ENCODE peak calls at places on chromosomes 16 and 17, in four cellular contexts. J is GM12878, Y is HepG2, Q is H1. N is an unnamed sample.

GRCh38 chr16:608019-608418 is 18.2 kb downstream of the RAB40C start:
- DNase-seq in Q (no peak), Y (no peak), J (no peak), N (no peak)

GRCh38 chr16:28497386-28497785 is 2.9 kb downstream of the APOBR start:
- DNase-seq in J (no peak), Q (no peak), Y (no peak), N (no peak)

GRCh38 chr17:40034426-40035161 is 19.4 kb downstream of the CSF3 start:
- DNase-seq in Y (no peak), Q (no peak), J (no peak), N (no peak)

GRCh38 chr17:43560461-43561427 is 14.6 kb upstream of the ETV4 start:
- DNase-seq in Y (no peak), J (no peak), Q (no peak), N (no peak)

GRCh38 chr16:86508947-86509758 is 1.2 kb upstream of the FOXF1 start:
- DNase-seq in Y (no peak), J (no peak), Q (no peak), N (no peak)

GRCh38 chr16:51807551-51807950 is 656.5 kb upstream of the SALL1 start:
- DNase-seq in Y (no peak), J (no peak), Q (no peak), N (no peak)

GRCh38 chr17:46818319-46818928 is at the start of gene WNT3:
- DNase-seq in Y (no peak), J (no peak), Q (no peak), N (no peak)

GRCh38 chr16:8847623-8848022 is 21.2 kb downstream of the CARHSP1 start:
- DNase-seq in Q (no peak), J (no peak), Y (no peak), N (no peak)

GRCh38 chr17:60720763-60721531 is 43.3 kb downstream of the BCAS3 start:
- DNase-seq in Q (no peak), J (peak), Y (peak), N (peak)

GRCh38 chr17:39271546-39271945 is 45.8 kb upstream of the STAC2 start:
- DNase-seq in Q (no peak), J (no peak), Y (no peak), N (no peak)

GRCh38 chr16:67391424-67392300 is 1.6 kb downstream of the TPPP3 start:
- DNase-seq in Y (no peak), J (no peak), Q (no peak), N (no peak)

GRCh38 chr16:4489030-4489429 is 12.8 kb downstream of the HMOX2 start:
- DNase-seq in Y (no peak), J (no peak), Q (no peak), N (no peak)

GRCh38 chr17:2396568-2397246 is 4.2 kb downstream of the MNT start:
- DNase-seq in Q (peak), J (peak), Y (peak), N (peak)

GRCh38 chr16:15644306-15644961 is 1.5 kb upstream of the MARF1 start:
- DNase-seq in J (no peak), Y (peak), Q (no peak), N (no peak)

GRCh38 chr16:30351586-30352419 is 3.3 kb downstream of the CD2BP2 start:
- DNase-seq in J (no peak), Q (no peak), Y (no peak), N (no peak)

GRCh38 chr17:35807371-35808144 is 1.7 kb upstream of the TAF15 start:
- DNase-seq in Y (no peak), Q (no peak), J (no peak), N (no peak)

GRCh38 chr17:57954421-57955182 is 610 bp downstream of the CUEDC1 start:
- DNase-seq in J (no peak), Q (no peak), Y (no peak), N (peak)

GRCh38 chr16:80107900-80108299 is 432.9 kb upstream of the DYNLRB2 start:
- DNase-seq in Y (no peak), Q (no peak), J (no peak), N (no peak)

GRCh38 chr17:9274119-9274445 is 252.8 kb downstream of the NTN1 start:
- DNase-seq in J (no peak), Y (no peak), Q (no peak), N (no peak)

GRCh38 chr16:1163567-1164055 is 10.7 kb downstream of the CACNA1H start:
- DNase-seq in Q (no peak), Y (no peak), J (no peak), N (peak)

GRCh38 chr17:75396025-75396424 is 9.5 kb downstream of the GRB2 start:
- DNase-seq in J (no peak), Y (no peak), Q (no peak), N (no peak)

GRCh38 chr17:75392559-75392958 is 12.9 kb downstream of the GRB2 start:
- DNase-seq in Y (no peak), Q (no peak), J (no peak), N (no peak)

GRCh38 chr17:75393523-75394331 is 11.8 kb downstream of the GRB2 start:
- DNase-seq in J (peak), Y (peak), Q (peak), N (peak)

GRCh38 chr17:75396781-75397180 is 8.7 kb downstream of the GRB2 start:
- DNase-seq in J (no peak), Y (no peak), Q (no peak), N (no peak)

DNA sequence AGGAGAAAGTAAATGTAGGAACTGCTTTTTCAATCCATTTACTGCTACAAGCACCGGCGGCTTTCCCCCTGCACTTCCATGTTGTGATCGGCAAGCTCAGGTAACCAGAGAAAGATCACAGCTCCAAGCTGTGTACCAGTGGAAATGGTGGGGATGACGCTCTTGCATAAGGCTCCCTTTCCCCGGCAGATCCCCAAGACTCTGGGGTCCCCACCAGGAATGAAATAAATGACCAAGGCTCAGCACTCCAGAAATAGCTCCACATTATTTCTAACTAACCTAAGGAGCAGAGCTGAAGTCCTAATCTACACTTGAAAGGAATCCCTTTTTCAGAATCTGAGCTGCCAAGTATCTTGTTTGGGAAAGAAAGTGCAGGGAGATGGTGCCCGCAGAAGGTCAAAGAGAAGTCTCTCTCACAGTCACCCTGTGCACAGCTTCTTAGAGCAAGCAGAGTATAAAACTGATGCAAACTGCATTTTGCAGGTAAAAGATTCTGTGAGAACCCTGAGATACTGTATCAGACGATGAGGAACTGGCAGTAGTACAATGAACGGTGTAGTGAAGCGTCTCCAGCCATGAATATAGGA is 11.1 kb downstream of the GRB2 start:
- DNase-seq in Q (no peak), J (no peak), Y (no peak), N (no peak)
- TF ChIP-seq SUZ12 in Q (no peak), J (no peak), Y (no peak), N (no peak)

DNA sequence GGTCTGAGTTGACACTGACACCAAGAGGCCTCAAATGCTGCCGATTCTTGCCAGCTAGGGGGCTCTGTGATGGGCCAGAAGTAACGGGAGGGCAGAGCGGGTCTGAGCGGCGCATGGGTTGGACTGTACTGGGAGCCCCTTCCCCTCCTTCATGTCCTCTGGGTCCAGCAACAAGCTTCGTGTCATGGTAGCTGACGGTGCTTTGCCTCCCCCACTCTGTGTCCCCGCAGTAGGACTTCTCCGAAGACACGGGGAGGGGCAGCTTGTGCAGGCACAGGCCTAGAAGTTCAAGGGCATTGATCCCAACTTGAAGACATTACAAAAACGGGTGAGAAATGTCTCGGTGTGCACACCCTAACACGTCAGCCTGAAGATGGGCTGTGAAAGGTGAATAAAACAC is 39.8 kb upstream of the DNAH17 start:
- DNase-seq in J (no peak), Y (no peak), Q (no peak), N (no peak)
- H3K4me3 ChIP-seq in J (no peak), Y (no peak), Q (no peak), N (no peak)

GRCh38 chr17:79476074-79476473 is 134.8 kb downstream of the RBFOX3 start:
- DNase-seq in Y (no peak), J (no peak), Q (no peak), N (no peak)
- TF ChIP-seq ZNF274 in Y (no peak), J (no peak), Q (no peak), N (no peak)

GRCh38 chr17:31690118-31690517 is 168.9 kb downstream of the COPRS start:
- DNase-seq in Q (no peak), Y (no peak), J (no peak), N (no peak)

GRCh38 chr17:31688704-31689103 is 170.3 kb downstream of the COPRS start:
- DNase-seq in Q (no peak), J (no peak), Y (no peak), N (no peak)

GRCh38 chr17:31686495-31686894 is 172.5 kb downstream of the COPRS start:
- DNase-seq in J (no peak), Q (no peak), Y (no peak), N (no peak)

GRCh38 chr17:31684901-31685300 is 174.1 kb downstream of the COPRS start:
- DNase-seq in J (no peak), Y (no peak), Q (no peak), N (no peak)

DNA sequence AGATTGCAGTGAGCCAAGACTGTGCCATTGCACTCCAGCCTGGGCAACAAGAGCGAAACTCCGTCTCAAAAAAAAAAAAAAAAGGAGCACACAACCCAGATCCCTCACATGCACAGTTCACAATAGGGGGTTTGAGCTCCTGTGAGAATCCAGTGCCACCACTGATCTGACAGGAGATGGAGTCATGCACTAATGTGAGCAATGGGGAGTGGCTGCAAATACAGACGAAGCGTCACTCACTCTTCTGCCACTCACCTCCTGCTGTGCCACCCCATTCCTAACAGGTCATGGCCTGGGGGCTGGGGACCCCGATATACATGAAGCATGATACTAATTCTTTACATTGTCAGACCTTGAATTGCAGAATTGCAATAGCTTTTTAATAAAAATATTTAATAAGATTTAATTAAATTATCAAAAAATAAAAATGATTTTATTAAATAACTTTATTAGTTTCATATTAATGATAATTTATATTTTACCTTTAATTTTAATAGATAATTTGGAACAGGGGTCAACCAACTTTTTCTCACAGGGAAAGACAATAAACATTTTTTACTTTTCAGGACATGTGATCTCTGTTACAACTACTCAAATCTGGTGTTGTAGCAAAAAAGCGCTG is 171.4 kb downstream of the COPRS start:
- DNase-seq in Y (no peak), J (no peak), Q (no peak), N (no peak)
- TF ChIP-seq SUZ12 in Y (no peak), J (no peak), Q (no peak), N (no peak)

N was measured in NT2/D1.